ENCODE peak calls at places on chromosomes 7 and 10, in six cellular contexts. J is fibroblast of lung, D is kidney epithelial cell, B is HFF-Myc, W is stomach, X is fibroblast of pulmonary artery. L is an unnamed sample.
A peak's percentile ranks its signal among the peaks of the same experiment; 100 is the strongest.

GRCh38 chr7:11819947-11820346 is 12.1 kb downstream of the THSD7A start:
- DNase-seq in J (no peak), D (no peak), B (no peak), W (no peak), X (no peak), L (no peak)

GRCh38 chr10:11610855-11611247 is 599 bp downstream of the USP6NL start:
- DNase-seq in J (peak; percentile 44), D (no peak), B (no peak), W (no peak), X (peak; percentile 52), L (peak; percentile 65)

GRCh38 chr7:73811760-73812168 is 19.0 kb upstream of the CLDN4 start:
- DNase-seq in J (peak; percentile 40), D (no peak), B (no peak), W (peak; percentile 80), X (peak; percentile 65), L (peak; percentile 96)

GRCh38 chr10:99435986-99436633 is 5.7 kb upstream of the GOT1 start:
- DNase-seq in J (peak; percentile 19), D (no peak), B (no peak), W (no peak), X (peak; percentile 69), L (no peak)

GRCh38 chr7:105389090-105389650 is 449 bp upstream of the SRPK2 start:
- DNase-seq in J (peak; percentile 56), D (no peak), B (no peak), W (peak; percentile 57), X (peak; percentile 61), L (peak; percentile 81)

GRCh38 chr10:34236927-34237326 is 578.2 kb downstream of the PARD3 start:
- DNase-seq in J (peak; percentile 15), D (no peak), B (peak; percentile 55), W (no peak), X (no peak), L (no peak)

GRCh38 chr10:43816351-43817321 is 168.0 kb upstream of the ZNF32 start:
- DNase-seq in J (peak; percentile 93), D (no peak), B (peak; percentile 42), W (peak; percentile 47), X (peak; percentile 98), L (peak; percentile 35)

GRCh38 chr7:12570148-12570528 is 382 bp upstream of the SCIN start:
- DNase-seq in J (no peak), D (no peak), B (no peak), W (peak; percentile 48), X (peak; percentile 10), L (no peak)

GRCh38 chr7:55473935-55474334 is 98.4 kb downstream of the VOPP1 start:
- DNase-seq in J (no peak), D (no peak), B (no peak), W (peak; percentile 15), X (no peak), L (no peak)

GRCh38 chr7:8232999-8233847 is 28.7 kb downstream of the ICA1 start:
- DNase-seq in J (peak; percentile 55), D (no peak), B (no peak), W (no peak), X (no peak), L (no peak)

GRCh38 chr10:14478639-14479038 is 147.9 kb upstream of the FRMD4A start:
- DNase-seq in J (peak; percentile 87), D (no peak), B (no peak), W (peak; percentile 49), X (peak; percentile 80), L (peak; percentile 83)

GRCh38 chr7:151310578-151310977 is 31.0 kb upstream of the NUB1 start:
- DNase-seq in J (no peak), D (no peak), B (no peak), W (no peak), X (peak; percentile 30), L (no peak)

DNA sequence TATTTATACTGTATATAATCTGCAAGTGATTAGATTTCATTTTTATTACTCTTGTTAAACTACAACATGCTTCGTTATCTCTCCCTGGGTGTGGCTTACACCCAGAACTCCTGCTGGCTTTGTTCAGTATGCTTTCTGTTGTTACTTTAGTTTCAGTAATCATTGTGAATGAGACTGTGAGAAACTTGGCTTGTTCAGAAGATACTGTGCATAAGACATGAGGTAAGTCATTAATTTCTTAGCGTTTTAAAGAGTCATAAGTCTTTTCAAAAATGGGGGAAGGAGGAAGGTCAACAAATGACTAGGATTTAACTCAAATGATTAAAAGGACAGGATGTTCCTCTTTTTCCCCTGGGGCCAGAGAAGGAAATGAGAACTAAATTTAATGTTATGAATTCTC is 11.6 kb upstream of the ADD3 start:
- DNase-seq in J (no peak), D (no peak), B (no peak), W (no peak), X (no peak), L (no peak)
- H3K4me3 ChIP-seq in J (no peak overlapping the region), D (no peak overlapping the region), B (no peak overlapping the region), W (no peak overlapping the region), X (no peak overlapping the region), L (peak overlapping the region; percentile 53)

GRCh38 chr10:79287973-79288715 is 59.1 kb upstream of the PPIF start:
- DNase-seq in J (no peak), D (no peak), B (no peak), W (no peak), X (no peak), L (no peak)

GRCh38 chr10:79286318-79286951 is 60.8 kb upstream of the PPIF start:
- DNase-seq in J (peak; percentile 35), D (no peak), B (no peak), W (peak; percentile 79), X (peak; percentile 37), L (no peak)

GRCh38 chr10:79292026-79292425 is 55.2 kb upstream of the PPIF start:
- DNase-seq in J (no peak), D (no peak), B (no peak), W (no peak), X (no peak), L (no peak)

GRCh38 chr10:79292789-79293746 is 54.2 kb upstream of the PPIF start:
- DNase-seq in J (no peak), D (no peak), B (no peak), W (peak; percentile 55), X (no peak), L (peak; percentile 85)

GRCh38 chr10:79289801-79290200 is 57.5 kb upstream of the PPIF start:
- DNase-seq in J (no peak), D (no peak), B (no peak), W (peak; percentile 56), X (no peak), L (no peak)
- H3K4me3 ChIP-seq in J (no peak overlapping the region), D (no peak overlapping the region), B (no peak overlapping the region), W (no peak overlapping the region), X (no peak overlapping the region), L (no peak overlapping the region)

GRCh38 chr10:93062499-93063216 is 2.1 kb downstream of the CYP26C1 start:
- DNase-seq in J (no peak), D (no peak), B (no peak), W (no peak), X (peak; percentile 56), L (peak; percentile 88)
- H3K4me3 ChIP-seq in J (peak overlapping the region; percentile 47), D (peak overlapping the region; percentile 37), B (peak overlapping the region; percentile 28), W (peak overlapping the region; percentile 44), X (peak overlapping the region; percentile 44), L (peak overlapping the region; percentile 70)

DNA sequence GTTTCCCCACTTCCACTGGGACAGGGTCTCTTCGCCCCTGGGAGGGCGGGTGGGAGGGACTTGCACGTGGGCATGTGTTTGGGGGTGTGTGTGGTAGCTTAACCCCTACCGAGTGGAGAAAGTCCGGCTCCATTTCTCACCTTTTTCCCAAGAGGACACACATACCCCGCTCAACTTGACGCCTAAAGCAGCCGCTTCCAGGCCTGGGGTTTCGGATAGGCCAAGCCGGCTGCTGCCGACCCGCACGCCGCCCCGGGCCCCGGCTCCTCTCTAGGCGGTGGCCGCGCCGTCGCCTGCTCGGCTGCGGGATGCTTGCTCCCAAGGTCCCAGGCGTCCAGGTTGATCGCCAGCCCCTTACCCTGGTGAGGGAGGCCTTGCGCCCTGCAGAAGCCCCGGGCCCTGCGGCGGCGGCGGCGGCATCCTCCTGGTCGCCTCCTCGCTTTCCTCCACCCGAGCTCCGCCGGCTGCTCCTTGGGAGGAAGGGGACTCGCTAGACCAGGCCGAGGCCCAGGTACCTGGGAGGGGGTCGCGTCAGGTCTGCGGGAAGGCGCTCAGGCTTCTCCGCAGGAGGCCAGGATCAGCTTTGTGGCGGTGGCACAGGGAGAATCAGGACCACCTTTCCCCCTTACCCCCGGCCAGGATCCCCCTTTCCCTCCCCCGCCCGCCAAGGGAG is 3.2 kb upstream of the GATA3 start:
- DNase-seq in J (no peak), D (no peak), B (no peak), W (no peak), X (no peak), L (peak; percentile 89)
- H3K4me3 ChIP-seq in J (no peak overlapping the region), D (peak overlapping the region; percentile 31), B (no peak overlapping the region), W (peak overlapping the region; percentile 50), X (no peak overlapping the region), L (peak overlapping the region; percentile 65)

DNA sequence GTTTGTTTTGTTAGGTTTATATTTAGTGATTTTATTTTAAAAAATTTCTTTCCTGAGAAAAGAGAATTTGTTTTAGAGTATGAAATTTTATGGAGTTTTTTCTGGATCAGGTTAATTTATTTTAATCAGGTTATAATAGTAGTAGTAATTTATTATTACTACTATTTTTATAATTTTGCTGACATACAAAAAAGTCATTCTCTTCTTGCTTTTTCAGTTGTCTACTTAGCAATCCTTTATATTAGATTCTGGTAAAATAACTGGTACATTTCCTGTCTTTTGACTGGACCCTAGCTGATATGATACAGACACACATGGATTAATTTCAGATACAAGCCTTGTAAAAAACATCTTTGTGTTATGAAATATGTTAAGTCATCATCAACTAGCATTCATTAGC is 5.3 kb downstream of the CASD1 start:
- DNase-seq in J (no peak), D (no peak), B (no peak), W (no peak), X (no peak), L (no peak)
- H3K4me3 ChIP-seq in J (no peak overlapping the region), D (no peak overlapping the region), B (no peak overlapping the region), W (no peak overlapping the region), X (no peak overlapping the region), L (peak overlapping the region; percentile 61)

GRCh38 chr7:38424750-38425463 is 151.5 kb upstream of the TARP start:
- DNase-seq in J (no peak), D (no peak), B (no peak), W (no peak), X (peak; percentile 11), L (no peak)
- H3K4me3 ChIP-seq in J (no peak overlapping the region), D (no peak overlapping the region), B (no peak overlapping the region), W (no peak overlapping the region), X (no peak overlapping the region), L (no peak overlapping the region)

GRCh38 chr10:97684866-97685394 is 2.1 kb downstream of the AVPI1 start:
- DNase-seq in J (no peak), D (no peak), B (no peak), W (no peak), X (peak; percentile 20), L (no peak)
- H3K4me3 ChIP-seq in J (peak overlapping the region; percentile 81), D (no peak overlapping the region), B (peak overlapping the region; percentile 86), W (peak overlapping the region; percentile 67), X (peak overlapping the region; percentile 76), L (no peak overlapping the region)

L was measured in endodermal cell.